ENCODE peak calls at places on chromosomes 3 and 15, in eight cellular contexts. D, Q, S, F, Z, R, A and K are unnamed samples. For H3K4me1, the result is how much of the 10 kb centered on the place peaks cover.

GRCh38 chr15:89430530-89431341 is 65.6 kb downstream of the RHCG start:
- DNase-seq in D (peak), Q (peak), S (peak), F (peak), Z (peak), R (peak), A (peak), K (no peak)

GRCh38 chr3:5505163-5505562 is 317.7 kb downstream of the EDEM1 start:
- DNase-seq in D (no peak), Q (no peak), S (no peak), F (no peak), Z (no peak), R (no peak), A (no peak), K (no peak)

GRCh38 chr15:80482686-80483085 is 78.5 kb downstream of the ARNT2 start:
- DNase-seq in D (no peak), Q (no peak), S (no peak), F (no peak), Z (no peak), R (no peak), A (no peak), K (no peak)

GRCh38 chr3:45666729-45667440 is 22.3 kb upstream of the SACM1L start:
- DNase-seq in D (no peak), Q (no peak), S (no peak), F (no peak), Z (no peak), R (no peak), A (peak), K (no peak)

GRCh38 chr15:52486003-52486996 is 42.4 kb downstream of the MYO5A start:
- DNase-seq in D (no peak), Q (no peak), S (no peak), F (no peak), Z (no peak), R (no peak), A (no peak), K (no peak)

GRCh38 chr3:135147657-135148056 is 352.6 kb downstream of the EPHB1 start:
- DNase-seq in D (no peak), Q (no peak), S (no peak), F (no peak), Z (no peak), R (no peak), A (no peak), K (no peak)

GRCh38 chr15:31323627-31324026 is 3.0 kb upstream of the KLF13 start:
- DNase-seq in D (no peak), Q (no peak), S (no peak), F (no peak), Z (no peak), R (no peak), A (no peak), K (no peak)

GRCh38 chr3:39178553-39178952 is 13.8 kb downstream of the XIRP1 start:
- DNase-seq in D (no peak), Q (no peak), S (no peak), F (no peak), Z (no peak), R (no peak), A (peak), K (no peak)

GRCh38 chr3:187767266-187768032 is 22.2 kb upstream of the BCL6 start:
- DNase-seq in D (no peak), Q (no peak), S (no peak), F (no peak), Z (no peak), R (no peak), A (no peak), K (no peak)

GRCh38 chr3:48394391-48394790 is 22.4 kb downstream of the FBXW12 start:
- DNase-seq in D (no peak), Q (no peak), S (no peak), F (no peak), Z (no peak), R (no peak), A (no peak), K (no peak)

GRCh38 chr3:58835075-58835474 is 168.5 kb upstream of the FAM3D start:
- DNase-seq in D (no peak), Q (no peak), S (no peak), F (no peak), Z (no peak), R (no peak), A (no peak), K (no peak)

GRCh38 chr15:90497374-90497773 is 32.3 kb upstream of the CRTC3 start:
- DNase-seq in D (no peak), Q (no peak), S (no peak), F (no peak), Z (no peak), R (no peak), A (no peak), K (no peak)

GRCh38 chr15:70339551-70340517 is 242.1 kb upstream of the TLE3 start:
- DNase-seq in D (no peak), Q (no peak), S (no peak), F (no peak), Z (no peak), R (no peak), A (peak), K (peak)

GRCh38 chr3:8603115-8603710 is 41.4 kb downstream of the SSUH2 start:
- DNase-seq in D (no peak), Q (no peak), S (no peak), F (no peak), Z (no peak), R (no peak), A (peak), K (no peak)

GRCh38 chr15:74540761-74541493 is at the start of gene ARID3B:
- DNase-seq in D (peak), Q (peak), S (peak), F (peak), Z (peak), R (peak), A (peak), K (peak)
- TF ChIP-seq POLR2A in D (peak), Q (peak), S (peak), F (no peak), Z (peak), R (peak), A (peak), K (no peak)

GRCh38 chr15:78438595-78439285 is 724 bp downstream of the IREB2 start:
- DNase-seq in D (peak), Q (peak), S (no peak), F (no peak), Z (no peak), R (no peak), A (peak), K (no peak)
- H3K4me1 ChIP-seq in D (half or more), Q (under half), S (half or more), F (half or more), Z (half or more), R (under half), A (under half), K (under half)

GRCh38 chr3:184325269-184325668 is 10.9 kb downstream of the EIF4G1 start:
- DNase-seq in D (no peak), Q (no peak), S (no peak), F (no peak), Z (no peak), R (no peak), A (no peak), K (no peak)

GRCh38 chr3:184322731-184323487 is 8.5 kb downstream of the EIF4G1 start:
- DNase-seq in D (no peak), Q (no peak), S (no peak), F (no peak), Z (no peak), R (no peak), A (no peak), K (no peak)

GRCh38 chr3:184320099-184320445 is 5.7 kb downstream of the EIF4G1 start:
- DNase-seq in D (peak), Q (peak), S (peak), F (peak), Z (peak), R (peak), A (peak), K (peak)

GRCh38 chr3:184323696-184324095 is 9.3 kb downstream of the EIF4G1 start:
- DNase-seq in D (no peak), Q (no peak), S (no peak), F (no peak), Z (no peak), R (no peak), A (no peak), K (no peak)

DNA sequence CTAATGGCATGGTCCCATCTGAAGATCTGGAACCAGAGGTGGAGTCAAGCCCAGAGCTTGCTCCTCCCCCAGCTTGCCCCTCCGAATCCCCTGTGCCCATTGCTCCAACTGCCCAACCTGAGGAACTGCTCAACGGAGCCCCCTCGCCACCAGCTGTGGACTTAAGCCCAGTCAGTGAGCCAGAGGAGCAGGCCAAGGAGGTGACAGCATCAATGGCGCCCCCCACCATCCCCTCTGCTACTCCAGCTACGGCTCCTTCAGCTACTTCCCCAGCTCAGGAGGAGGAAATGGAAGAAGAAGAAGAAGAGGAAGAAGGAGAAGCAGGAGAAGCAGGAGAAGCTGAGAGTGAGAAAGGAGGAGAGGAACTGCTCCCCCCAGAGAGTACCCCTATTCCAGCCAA is 7.3 kb downstream of the EIF4G1 start:
- DNase-seq in D (no peak), Q (no peak), S (no peak), F (no peak), Z (no peak), R (no peak), A (no peak), K (no peak)
- TF ChIP-seq POLR2AphosphoS5 in D (no peak), Q (no peak), S (no peak), F (no peak), Z (no peak), R (no peak), A (no peak), K (no peak)

GRCh38 chr3:130731817-130732216 is 14.8 kb downstream of the PIK3R4 start:
- DNase-seq in D (no peak), Q (no peak), S (no peak), F (no peak), Z (no peak), R (no peak), A (no peak), K (no peak)

GRCh38 chr3:130733236-130733884 is 13.3 kb downstream of the PIK3R4 start:
- DNase-seq in D (peak), Q (no peak), S (no peak), F (no peak), Z (no peak), R (no peak), A (no peak), K (no peak)

GRCh38 chr3:130728037-130728436 is 18.6 kb downstream of the PIK3R4 start:
- DNase-seq in D (no peak), Q (no peak), S (no peak), F (no peak), Z (no peak), R (no peak), A (peak), K (no peak)

GRCh38 chr3:130725746-130726145 is 20.9 kb downstream of the PIK3R4 start:
- DNase-seq in D (no peak), Q (no peak), S (no peak), F (no peak), Z (no peak), R (no peak), A (no peak), K (no peak)

GRCh38 chr3:130729154-130729553 is 17.5 kb downstream of the PIK3R4 start:
- DNase-seq in D (no peak), Q (no peak), S (no peak), F (no peak), Z (no peak), R (no peak), A (no peak), K (no peak)
- TF ChIP-seq POLR2A in D (no peak), Q (no peak), S (no peak), F (no peak), Z (no peak), R (no peak), A (no peak), K (no peak)

GRCh38 chr15:85397926-85398325 is 17.5 kb downstream of the AKAP13 start:
- DNase-seq in D (no peak), Q (no peak), S (no peak), F (no peak), Z (no peak), R (no peak), A (no peak), K (no peak)

GRCh38 chr15:85397151-85397550 is 16.7 kb downstream of the AKAP13 start:
- DNase-seq in D (no peak), Q (no peak), S (no peak), F (no peak), Z (no peak), R (no peak), A (no peak), K (no peak)

GRCh38 chr15:85398822-85399221 is 18.4 kb downstream of the AKAP13 start:
- DNase-seq in D (no peak), Q (no peak), S (no peak), F (no peak), Z (no peak), R (no peak), A (no peak), K (no peak)

GRCh38 chr15:85394552-85395333 is 14.3 kb downstream of the AKAP13 start:
- DNase-seq in D (peak), Q (no peak), S (no peak), F (no peak), Z (no peak), R (no peak), A (peak), K (no peak)

GRCh38 chr15:85396554-85396953 is 16.2 kb downstream of the AKAP13 start:
- DNase-seq in D (no peak), Q (no peak), S (no peak), F (no peak), Z (no peak), R (no peak), A (no peak), K (no peak)
- H3K4me1 ChIP-seq in D (under half), Q (under half), S (half or more), F (under half), Z (half or more), R (under half), A (under half), K (half or more)

GRCh38 chr3:89107461-89108035 is at the start of gene EPHA3:
- DNase-seq in D (peak), Q (peak), S (peak), F (peak), Z (peak), R (no peak), A (no peak), K (no peak)
- TF ChIP-seq POLR2AphosphoS5 in D (no peak), Q (peak), S (no peak), F (peak), Z (peak), R (no peak), A (no peak), K (peak)